ENCODE peak calls at places on chromosomes 6 and 20, in eight cellular contexts. J is CD8-positive, alpha-beta memory T cell; B is CD4-positive, CD25-positive, alpha-beta regulatory T cell; G is endothelial cell; V is T-helper 2 cell; Y is H9; K is coronary artery; P is HCT116. F is an unnamed sample.
A peak's percentile ranks its signal among the peaks of the same experiment; 100 is the strongest.

GRCh38 chr20:15802020-15802419 is 771.2 kb downstream of the KIF16B start:
- DNase-seq in J (no peak), B (no peak), G (no peak), V (no peak), Y (no peak), K (no peak), P (no peak), F (no peak)

GRCh38 chr6:29016559-29017427 is 11.7 kb upstream of the ZNF311 start:
- DNase-seq in J (peak; percentile 87), B (peak; percentile 71), G (peak; percentile 84), V (peak; percentile 86), Y (peak; percentile 81), K (peak; percentile 81), P (peak; percentile 72), F (peak; percentile 71)

GRCh38 chr20:44727039-44727438 is 11.9 kb downstream of the CCN5 start:
- DNase-seq in J (no peak), B (no peak), G (no peak), V (no peak), Y (no peak), K (no peak), P (no peak), F (no peak)

GRCh38 chr6:110398778-110399177 is 16.6 kb downstream of the DDO start:
- DNase-seq in J (no peak), B (no peak), G (no peak), V (no peak), Y (no peak), K (no peak), P (no peak), F (peak; percentile 31)

GRCh38 chr6:10463040-10463439 is 48.2 kb upstream of the TFAP2A start:
- DNase-seq in J (no peak), B (no peak), G (no peak), V (no peak), Y (no peak), K (no peak), P (no peak), F (no peak)

GRCh38 chr6:158808918-158809678 is 10.1 kb downstream of the EZR start:
- DNase-seq in J (peak; percentile 81), B (peak; percentile 43), G (no peak), V (peak; percentile 68), Y (no peak), K (no peak), P (no peak), F (no peak)

GRCh38 chr6:159052720-159053119 is 7.9 kb upstream of the TAGAP start:
- DNase-seq in J (no peak), B (no peak), G (no peak), V (no peak), Y (peak; percentile 4), K (no peak), P (no peak), F (no peak)

GRCh38 chr6:48973486-48973885 is 489.6 kb downstream of the MMUT start:
- DNase-seq in J (no peak), B (no peak), G (no peak), V (no peak), Y (no peak), K (no peak), P (no peak), F (no peak)

GRCh38 chr6:28264834-28265401 is 2.0 kb upstream of the ZSCAN26 start:
- DNase-seq in J (no peak), B (no peak), G (no peak), V (peak; percentile 45), Y (no peak), K (no peak), P (no peak), F (no peak)

GRCh38 chr20:2751347-2751867 is 49.0 kb downstream of the CPXM1 start:
- DNase-seq in J (no peak), B (no peak), G (no peak), V (no peak), Y (no peak), K (no peak), P (no peak), F (no peak)

GRCh38 chr20:58127731-58128130 is 100.7 kb downstream of the ANKRD60 start:
- DNase-seq in J (no peak), B (no peak), G (no peak), V (no peak), Y (peak; percentile 10), K (peak; percentile 40), P (peak; percentile 71), F (peak; percentile 97)

GRCh38 chr20:50509923-50510705 is at the start of gene PTPN1:
- DNase-seq in J (peak; percentile 99), B (peak; percentile 98), G (peak; percentile 97), V (peak; percentile 97), Y (peak; percentile 98), K (peak; percentile 99), P (peak; percentile 98), F (peak; percentile 99)

GRCh38 chr6:159594750-159595117 is 98.3 kb downstream of the SOD2 start:
- DNase-seq in J (no peak), B (no peak), G (no peak), V (no peak), Y (no peak), K (no peak), P (peak; percentile 69), F (peak; percentile 84)

GRCh38 chr6:168120390-168121307 is 41.6 kb upstream of the FRMD1 start:
- DNase-seq in J (no peak), B (no peak), G (no peak), V (peak; percentile 68), Y (peak; percentile 21), K (peak; percentile 56), P (no peak), F (no peak)

GRCh38 chr6:25166955-25167753 is 112.0 kb upstream of the CARMIL1 start:
- DNase-seq in J (no peak), B (no peak), G (no peak), V (peak; percentile 77), Y (no peak), K (no peak), P (no peak), F (no peak)

GRCh38 chr6:88760091-88760490 is 203.3 kb downstream of the RNGTT start:
- DNase-seq in J (no peak), B (no peak), G (no peak), V (no peak), Y (no peak), K (no peak), P (no peak), F (no peak)

GRCh38 chr6:155959898-155960297 is 504.3 kb upstream of the NOX3 start:
- DNase-seq in J (no peak), B (no peak), G (no peak), V (no peak), Y (no peak), K (no peak), P (no peak), F (no peak)

GRCh38 chr6:63436356-63436755 is 116.6 kb upstream of the LGSN start:
- DNase-seq in J (no peak), B (no peak), G (no peak), V (no peak), Y (no peak), K (no peak), P (no peak), F (no peak)

GRCh38 chr6:158999154-158999668 is 791 bp downstream of the RSPH3 start:
- DNase-seq in J (no peak), B (no peak), G (no peak), V (no peak), Y (no peak), K (no peak), P (no peak), F (no peak)

GRCh38 chr20:2397091-2397490 is 16.4 kb downstream of the TGM6 start:
- DNase-seq in J (no peak), B (no peak), G (no peak), V (no peak), Y (no peak), K (peak; percentile 46), P (no peak), F (no peak)

GRCh38 chr20:21640556-21640955 is 64.9 kb upstream of the PAX1 start:
- DNase-seq in J (no peak), B (no peak), G (peak; percentile 17), V (no peak), Y (peak; percentile 69), K (no peak), P (peak; percentile 4), F (no peak)

GRCh38 chr6:137767931-137768690 is 98.9 kb upstream of the TNFAIP3 start:
- DNase-seq in J (no peak), B (no peak), G (no peak), V (peak; percentile 74), Y (no peak), K (no peak), P (no peak), F (no peak)

GRCh38 chr6:149234051-149234962 is 83.2 kb upstream of the TAB2 start:
- DNase-seq in J (no peak), B (no peak), G (no peak), V (peak; percentile 89), Y (no peak), K (no peak), P (peak; percentile 48), F (no peak)

GRCh38 chr20:19758888-19759331 is 852 bp downstream of the RIN2 start:
- DNase-seq in J (no peak), B (no peak), G (peak; percentile 76), V (no peak), Y (peak; percentile 76), K (no peak), P (no peak), F (no peak)

GRCh38 chr6:93799226-93799625 is 379.9 kb upstream of the EPHA7 start:
- DNase-seq in J (no peak), B (no peak), G (no peak), V (no peak), Y (no peak), K (no peak), P (no peak), F (no peak)

GRCh38 chr6:159819932-159820640 is 20.0 kb downstream of the PNLDC1 start:
- DNase-seq in J (peak; percentile 36), B (no peak), G (no peak), V (peak; percentile 83), Y (peak; percentile 57), K (no peak), P (no peak), F (no peak)

GRCh38 chr6:147154454-147154853 is 49.8 kb upstream of the STXBP5 start:
- DNase-seq in J (no peak), B (no peak), G (no peak), V (no peak), Y (no peak), K (no peak), P (no peak), F (no peak)